ENCODE peak calls at places on chromosomes 5 and 9, in four cellular contexts. K, O, W and V are unnamed samples. For H3K9me3, the result is how much of the 10 kb centered on the place peaks cover.

GRCh38 chr5:149671544-149671943 is 58.6 kb upstream of the PPARGC1B start:
- DNase-seq in O (no peak), K (no peak), W (no peak), V (no peak)

GRCh38 chr5:2038337-2039179 is 155.8 kb upstream of the IRX4 start:
- DNase-seq in W (peak), K (no peak), O (peak), V (peak)

GRCh38 chr5:177366528-177367322 is 9.0 kb downstream of the RGS14 start:
- DNase-seq in O (peak), K (no peak), W (peak), V (peak)

GRCh38 chr5:158958048-158958994 is 141.4 kb downstream of the EBF1 start:
- DNase-seq in K (peak), W (no peak), O (no peak), V (no peak)

GRCh38 chr9:71772726-71773125 is 4.4 kb upstream of the CEMIP2 start:
- DNase-seq in K (no peak), O (no peak), W (no peak), V (no peak)

GRCh38 chr5:152884006-152884405 is 478.9 kb upstream of the NMUR2 start:
- DNase-seq in O (no peak), W (no peak), K (no peak), V (no peak)

GRCh38 chr9:76773051-76773450 is 8.8 kb downstream of the PCA3 start:
- DNase-seq in O (no peak), K (no peak), W (no peak), V (no peak)

GRCh38 chr5:2014058-2014610 is 131.4 kb upstream of the IRX4 start:
- DNase-seq in K (no peak), O (no peak), W (no peak), V (no peak)

GRCh38 chr9:108083160-108083559 is 593.6 kb upstream of the KLF4 start:
- DNase-seq in K (no peak), O (no peak), W (no peak), V (peak)

GRCh38 chr9:122350577-122351355 is 20.1 kb upstream of the PTGS1 start:
- DNase-seq in K (no peak), O (peak), W (peak), V (peak)

GRCh38 chr9:72633966-72634365 is 112.6 kb downstream of the TMC1 start:
- DNase-seq in K (no peak), W (no peak), O (peak), V (no peak)

GRCh38 chr9:35010351-35010958 is 20.9 kb downstream of the DNAJB5 start:
- DNase-seq in K (no peak), O (no peak), W (no peak), V (no peak)
- H2AFZ ChIP-seq in K (no peak), O (no peak), W (no peak), V (no peak)

GRCh38 chr5:140767444-140767843 is 18.5 kb upstream of the PCDHA1 start:
- DNase-seq in W (no peak), O (no peak), K (no peak), V (no peak)
- H3K9me3 ChIP-seq in W (under half), O (under half), K (under half), V (under half)

GRCh38 chr9:124371183-124371582 is 44.1 kb downstream of the PSMB7 start:
- DNase-seq in K (no peak), O (peak), W (no peak), V (no peak)
- TF ChIP-seq RCOR1 in K (no peak), O (no peak), W (no peak), V (no peak)

GRCh38 chr5:136081192-136081591 is 51.5 kb upstream of the SMAD5 start:
- DNase-seq in O (no peak), W (no peak), K (no peak), V (no peak)
- H2AFZ ChIP-seq in O (no peak), W (peak), K (peak), V (no peak)

GRCh38 chr5:179129607-179130071 is 69.5 kb downstream of the ZNF354C start:
- DNase-seq in W (no peak), K (no peak), O (no peak), V (no peak)

GRCh38 chr5:179131886-179132585 is 71.9 kb downstream of the ZNF354C start:
- DNase-seq in K (no peak), W (no peak), O (no peak), V (no peak)

GRCh38 chr5:179132586-179133355 is 72.6 kb downstream of the ZNF354C start:
- DNase-seq in W (no peak), K (no peak), O (peak), V (no peak)

GRCh38 chr5:179130101-179130681 is 70.0 kb downstream of the ZNF354C start:
- DNase-seq in W (no peak), K (no peak), O (no peak), V (no peak)

GRCh38 chr5:179131321-179131835 is 71.2 kb downstream of the ZNF354C start:
- DNase-seq in K (no peak), O (no peak), W (no peak), V (no peak)
- H3K9me3 ChIP-seq in K (under half), O (under half), W (under half), V (under half)

GRCh38 chr5:168549554-168549953 is 20.4 kb downstream of the FBLL1 start:
- DNase-seq in O (no peak), W (no peak), K (no peak), V (no peak)

GRCh38 chr5:168557389-168557788 is 21.8 kb downstream of the PANK3 start:
- DNase-seq in K (no peak), W (no peak), O (no peak), V (no peak)

GRCh38 chr5:168553377-168554130 is 24.4 kb downstream of the FBLL1 start:
- DNase-seq in O (no peak), W (no peak), K (no peak), V (no peak)

GRCh38 chr5:168552146-168552545 is 23.0 kb downstream of the FBLL1 start:
- DNase-seq in O (peak), W (no peak), K (no peak), V (no peak)
- TF ChIP-seq RCOR1 in O (no peak), W (no peak), K (no peak), V (no peak)

DNA sequence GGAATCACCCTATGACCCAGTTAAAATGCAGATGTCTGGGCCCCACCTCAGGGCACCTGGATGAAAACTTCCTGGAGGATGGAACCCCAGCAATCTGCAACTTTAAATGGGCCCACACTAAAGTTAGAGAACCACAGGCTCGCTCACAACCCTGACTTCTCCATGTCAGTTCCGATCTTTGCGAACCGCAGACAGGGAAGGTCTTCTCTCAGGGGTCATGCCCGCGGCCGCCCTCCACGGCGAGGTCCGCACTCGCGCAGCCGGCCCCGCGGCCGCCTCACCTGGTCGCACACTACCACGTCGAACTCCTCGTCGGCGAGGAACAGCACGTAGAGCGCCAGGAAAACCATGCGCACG is 498 bp downstream of the ALG2 start:
- DNase-seq in K (no peak), O (no peak), W (no peak), V (no peak)
- H2AFZ ChIP-seq in K (peak), O (peak), W (peak), V (peak)

GRCh38 chr5:129459485-129460120 is 495 bp upstream of the ADAMTS19 start:
- DNase-seq in O (peak), W (no peak), K (no peak), V (peak)

GRCh38 chr5:129465945-129466344 is 5.8 kb downstream of the ADAMTS19 start:
- DNase-seq in W (no peak), K (no peak), O (no peak), V (no peak)

GRCh38 chr5:129460121-129460950 is at the start of gene ADAMTS19:
- DNase-seq in K (no peak), W (no peak), O (peak), V (peak)

GRCh38 chr5:129460951-129461815 is 1.1 kb downstream of the ADAMTS19 start:
- DNase-seq in W (peak), O (no peak), K (no peak), V (peak)

DNA sequence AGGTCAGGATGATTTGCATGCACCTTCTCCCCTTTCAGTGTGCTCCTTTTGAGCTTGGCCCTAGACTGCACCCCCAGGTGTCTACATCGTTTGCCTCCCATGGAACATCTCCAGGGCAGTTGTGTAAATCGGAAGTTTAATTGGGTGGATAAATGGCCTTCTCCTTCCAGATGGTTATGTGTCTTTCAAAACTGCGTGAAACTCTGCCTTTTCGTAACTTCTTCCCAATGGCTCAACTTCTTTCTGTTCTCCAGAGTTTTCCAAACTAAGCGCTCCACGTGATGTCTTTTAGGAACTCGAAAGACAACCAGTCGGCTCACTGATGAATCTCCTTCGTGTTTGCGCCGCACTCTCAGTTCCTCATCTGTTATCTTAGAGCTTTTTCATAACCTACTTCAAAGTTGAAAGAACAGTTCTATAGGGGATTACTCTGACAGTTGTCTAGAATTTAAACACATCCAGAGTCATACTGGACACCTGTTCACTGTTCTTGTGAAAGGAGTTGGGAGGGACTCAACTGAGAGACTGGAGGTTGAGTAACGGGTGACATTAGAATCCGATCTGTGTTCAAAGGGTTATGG is 1.8 kb downstream of the ADAMTS19 start:
- DNase-seq in W (no peak), O (no peak), K (no peak), V (no peak)
- H3K9me3 ChIP-seq in W (under half), O (under half), K (under half), V (under half)

GRCh38 chr5:33936004-33936380 is 194 bp upstream of the RXFP3 start:
- DNase-seq in K (no peak), W (peak), O (peak), V (peak)
- TF ChIP-seq RCOR1 in K (no peak), W (no peak), O (no peak), V (no peak)

DNA sequence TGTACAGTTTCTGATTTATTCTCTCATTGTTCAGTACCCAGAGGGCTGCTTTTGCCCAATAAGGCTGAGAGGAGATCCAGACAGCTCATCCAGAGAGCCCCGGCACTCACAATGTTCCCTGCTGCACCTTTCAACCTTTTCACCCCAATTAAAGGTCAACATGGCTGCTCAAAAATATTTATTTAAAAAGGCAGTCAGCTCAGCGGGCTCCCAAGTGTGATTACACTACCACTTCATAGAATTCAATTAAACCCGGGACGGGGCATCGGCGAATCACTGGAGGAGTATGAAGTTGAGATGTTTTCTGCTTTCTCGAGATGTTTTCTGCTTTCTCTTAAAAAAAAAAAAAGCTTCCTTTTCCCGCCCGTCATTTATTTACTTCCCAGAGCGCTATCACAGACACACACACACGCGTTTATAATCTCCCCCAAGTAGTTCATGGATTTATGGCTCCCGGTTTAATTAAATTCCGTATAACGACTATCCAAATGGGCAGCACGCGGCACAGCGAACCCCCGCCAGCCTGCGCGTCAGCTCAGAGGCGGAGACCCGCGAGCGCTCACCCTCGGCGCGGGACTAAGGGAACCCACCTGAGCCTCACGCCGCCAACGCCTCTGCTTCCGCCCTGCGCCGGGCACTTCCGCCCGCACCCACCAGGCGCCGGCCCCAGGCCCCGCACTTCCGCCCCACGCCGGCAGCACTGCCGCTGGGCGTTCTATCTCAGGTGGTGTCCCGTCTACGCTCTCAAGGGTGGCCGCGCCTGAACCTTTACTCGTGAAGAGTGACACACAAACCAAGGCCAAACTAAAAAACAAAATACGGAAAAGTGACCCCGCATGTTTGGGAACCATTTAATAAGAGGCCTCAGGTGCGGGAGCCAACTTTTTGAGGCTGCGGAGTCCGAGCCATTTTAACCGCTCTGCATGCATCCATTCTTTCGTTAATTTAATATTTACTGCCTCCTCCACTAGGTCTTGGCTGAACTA is at the start of gene C5orf63:
- DNase-seq in O (peak), K (peak), W (peak), V (peak)
- H2AFZ ChIP-seq in O (peak), K (peak), W (peak), V (peak)